ENCODE peak calls at places on chromosomes 13 and 19, in nine cellular contexts. One of them, this sample, is unnamed.

GRCh38 chr19:18049390-18049789 is 37.3 kb downstream of the IL12RB1 start:
- DNase-seq in A549: no peak
- DNase-seq in foreskin fibroblast: no peak
- DNase-seq in psoas muscle: peak
- DNase-seq in Peyer's patch: peak
- DNase-seq in fibroblast of villous mesenchyme: peak
- DNase-seq in testis: peak
- DNase-seq in AG09309: no peak
- DNase-seq in tibial artery: peak
- DNase-seq in this sample: no peak

GRCh38 chr13:97261254-97262015 is 39.3 kb downstream of the MBNL2 start:
- DNase-seq in A549: no peak
- DNase-seq in foreskin fibroblast: no peak
- DNase-seq in psoas muscle: no peak
- DNase-seq in Peyer's patch: no peak
- DNase-seq in fibroblast of villous mesenchyme: no peak
- DNase-seq in testis: no peak
- DNase-seq in AG09309: no peak
- DNase-seq in tibial artery: no peak
- DNase-seq in this sample: no peak

GRCh38 chr13:60139272-60139671 is 24.5 kb downstream of the DIAPH3 start:
- DNase-seq in A549: no peak
- DNase-seq in foreskin fibroblast: peak
- DNase-seq in psoas muscle: no peak
- DNase-seq in Peyer's patch: no peak
- DNase-seq in fibroblast of villous mesenchyme: no peak
- DNase-seq in testis: no peak
- DNase-seq in AG09309: no peak
- DNase-seq in tibial artery: no peak
- DNase-seq in this sample: peak

GRCh38 chr19:51808333-51808986 is 13.5 kb downstream of the FPR3 start:
- DNase-seq in A549: no peak
- DNase-seq in foreskin fibroblast: peak
- DNase-seq in psoas muscle: no peak
- DNase-seq in Peyer's patch: no peak
- DNase-seq in fibroblast of villous mesenchyme: peak
- DNase-seq in testis: no peak
- DNase-seq in AG09309: peak
- DNase-seq in tibial artery: no peak
- DNase-seq in this sample: no peak

GRCh38 chr13:19093437-19093836 is 88.2 kb downstream of the TUBA3C start:
- DNase-seq in A549: no peak
- DNase-seq in foreskin fibroblast: no peak
- DNase-seq in psoas muscle: no peak
- DNase-seq in Peyer's patch: no peak
- DNase-seq in fibroblast of villous mesenchyme: no peak
- DNase-seq in testis: no peak
- DNase-seq in AG09309: no peak
- DNase-seq in tibial artery: no peak
- DNase-seq in this sample: no peak

GRCh38 chr19:7847664-7848063 is 17.6 kb downstream of the EVI5L start:
- DNase-seq in A549: no peak
- DNase-seq in foreskin fibroblast: no peak
- DNase-seq in psoas muscle: no peak
- DNase-seq in Peyer's patch: no peak
- DNase-seq in fibroblast of villous mesenchyme: no peak
- DNase-seq in testis: no peak
- DNase-seq in AG09309: no peak
- DNase-seq in tibial artery: no peak
- DNase-seq in this sample: no peak

GRCh38 chr13:30629527-30629926 is 11.8 kb downstream of the USPL1 start:
- DNase-seq in A549: no peak
- DNase-seq in foreskin fibroblast: no peak
- DNase-seq in psoas muscle: no peak
- DNase-seq in Peyer's patch: no peak
- DNase-seq in fibroblast of villous mesenchyme: no peak
- DNase-seq in testis: no peak
- DNase-seq in AG09309: no peak
- DNase-seq in tibial artery: no peak
- DNase-seq in this sample: no peak

GRCh38 chr13:95784891-95785290 is 108.0 kb downstream of the DNAJC3 start:
- DNase-seq in A549: no peak
- DNase-seq in foreskin fibroblast: peak
- DNase-seq in psoas muscle: no peak
- DNase-seq in Peyer's patch: no peak
- DNase-seq in fibroblast of villous mesenchyme: peak
- DNase-seq in testis: no peak
- DNase-seq in AG09309: no peak
- DNase-seq in tibial artery: no peak
- DNase-seq in this sample: peak

GRCh38 chr13:92187378-92187989 is 789.1 kb downstream of the GPC5 start:
- DNase-seq in A549: peak
- DNase-seq in foreskin fibroblast: peak
- DNase-seq in psoas muscle: no peak
- DNase-seq in Peyer's patch: peak
- DNase-seq in fibroblast of villous mesenchyme: peak
- DNase-seq in testis: peak
- DNase-seq in AG09309: no peak
- DNase-seq in tibial artery: no peak
- DNase-seq in this sample: peak

GRCh38 chr19:41870401-41870873 is 6.6 kb upstream of the CD79A start:
- DNase-seq in A549: no peak
- DNase-seq in foreskin fibroblast: peak
- DNase-seq in psoas muscle: peak
- DNase-seq in Peyer's patch: no peak
- DNase-seq in fibroblast of villous mesenchyme: no peak
- DNase-seq in testis: no peak
- DNase-seq in AG09309: no peak
- DNase-seq in tibial artery: no peak
- DNase-seq in this sample: peak

GRCh38 chr19:41872775-41873647 is 4.1 kb upstream of the CD79A start:
- DNase-seq in A549: peak
- DNase-seq in foreskin fibroblast: peak
- DNase-seq in psoas muscle: peak
- DNase-seq in Peyer's patch: peak
- DNase-seq in fibroblast of villous mesenchyme: peak
- DNase-seq in testis: peak
- DNase-seq in AG09309: no peak
- DNase-seq in tibial artery: no peak
- DNase-seq in this sample: peak

GRCh38 chr19:41872384-41872774 is 4.7 kb upstream of the CD79A start:
- DNase-seq in A549: no peak
- DNase-seq in foreskin fibroblast: no peak
- DNase-seq in psoas muscle: no peak
- DNase-seq in Peyer's patch: no peak
- DNase-seq in fibroblast of villous mesenchyme: no peak
- DNase-seq in testis: no peak
- DNase-seq in AG09309: no peak
- DNase-seq in tibial artery: no peak
- DNase-seq in this sample: no peak

GRCh38 chr19:41869374-41869955 is 7.6 kb upstream of the CD79A start:
- DNase-seq in A549: no peak
- DNase-seq in foreskin fibroblast: no peak
- DNase-seq in psoas muscle: peak
- DNase-seq in Peyer's patch: no peak
- DNase-seq in fibroblast of villous mesenchyme: no peak
- DNase-seq in testis: no peak
- DNase-seq in AG09309: no peak
- DNase-seq in tibial artery: no peak
- DNase-seq in this sample: no peak

DNA sequence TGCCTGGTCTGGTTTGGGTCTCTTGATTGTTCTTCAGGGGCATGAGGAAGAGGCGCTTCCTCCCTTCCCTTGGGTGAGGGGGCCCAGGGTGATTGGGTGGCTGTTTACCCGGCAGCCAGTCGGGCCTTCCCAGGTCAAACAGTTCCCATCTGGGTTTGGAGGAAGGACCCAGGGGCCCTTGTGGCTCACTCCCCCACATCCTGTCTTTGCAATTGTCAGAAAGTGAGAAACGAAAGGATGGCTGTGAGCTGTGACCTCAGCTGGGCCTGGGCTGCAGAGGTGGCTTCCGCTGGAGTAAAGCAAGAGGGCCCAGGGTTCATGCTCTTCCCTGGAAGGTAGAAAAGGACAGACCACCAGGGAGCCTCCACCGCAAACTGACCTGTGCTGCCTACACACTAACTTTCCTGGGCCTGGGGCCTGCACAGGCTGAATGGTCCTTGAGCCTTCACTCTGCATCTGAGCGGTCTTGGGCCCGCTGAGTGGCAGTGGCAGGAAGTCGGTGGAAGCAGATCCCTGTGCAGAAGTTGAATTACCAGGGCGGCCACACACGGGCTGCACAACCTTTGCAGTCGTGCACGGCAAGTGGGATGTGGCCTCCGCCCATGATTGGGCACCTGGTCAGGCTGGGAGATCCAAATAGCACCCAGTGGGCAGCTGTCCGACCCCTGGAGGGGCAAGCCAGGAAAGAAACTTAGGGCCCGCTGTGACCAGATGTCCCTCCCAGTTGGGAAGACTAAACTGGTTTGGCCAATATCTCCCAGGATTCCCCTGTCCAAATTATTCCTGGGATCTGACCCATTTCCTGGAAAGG is 5.3 kb upstream of the CD79A start:
- DNase-seq in A549: no peak
- DNase-seq in foreskin fibroblast: no peak
- DNase-seq in psoas muscle: peak
- DNase-seq in Peyer's patch: peak
- DNase-seq in fibroblast of villous mesenchyme: no peak
- DNase-seq in testis: no peak
- DNase-seq in AG09309: no peak
- DNase-seq in tibial artery: no peak
- DNase-seq in this sample: no peak
- H3K4me3 ChIP-seq in A549: no peak
- H3K4me3 ChIP-seq in foreskin fibroblast: no peak
- H3K4me3 ChIP-seq in psoas muscle: no peak
- H3K4me3 ChIP-seq in Peyer's patch: no peak
- H3K4me3 ChIP-seq in fibroblast of villous mesenchyme: no peak
- H3K4me3 ChIP-seq in testis: no peak
- H3K4me3 ChIP-seq in AG09309: no peak
- H3K4me3 ChIP-seq in tibial artery: no peak
- H3K4me3 ChIP-seq in this sample: no peak

DNA sequence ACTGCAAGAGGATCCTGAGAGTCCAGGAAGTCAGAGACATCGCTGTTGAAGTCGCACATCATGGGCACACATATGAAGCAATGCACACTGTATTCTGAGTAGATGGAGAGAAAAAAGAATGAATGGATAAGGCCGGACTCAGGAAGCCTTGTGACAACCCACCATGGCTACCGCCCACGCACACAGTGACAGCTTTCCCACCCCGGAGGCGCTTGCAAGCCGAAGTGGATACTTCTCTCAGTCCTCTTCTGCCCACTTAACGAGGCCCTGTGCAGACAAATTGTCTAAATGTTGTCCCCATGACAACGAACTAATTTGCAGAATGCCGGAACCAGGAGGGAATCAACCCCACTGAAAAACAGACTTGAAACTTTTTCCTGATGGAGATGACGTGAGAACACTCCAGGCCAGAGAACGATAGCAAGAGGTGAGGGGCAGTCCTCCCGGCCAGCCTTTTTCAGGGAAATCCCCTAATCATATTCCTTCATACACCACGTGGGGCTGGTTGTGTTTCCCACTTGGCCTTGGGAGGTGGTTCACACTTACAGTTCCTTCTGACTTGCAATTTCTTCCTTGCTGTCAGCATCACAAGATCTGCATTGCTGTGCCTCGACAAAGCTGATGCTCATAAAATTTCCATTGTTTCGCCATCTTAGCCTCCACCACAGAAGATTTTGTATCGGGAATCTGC is 109.6 kb upstream of the SERP2 start:
- DNase-seq in A549: no peak
- DNase-seq in foreskin fibroblast: no peak
- DNase-seq in psoas muscle: no peak
- DNase-seq in Peyer's patch: no peak
- DNase-seq in fibroblast of villous mesenchyme: peak
- DNase-seq in testis: peak
- DNase-seq in AG09309: peak
- DNase-seq in tibial artery: no peak
- DNase-seq in this sample: no peak
- TF ChIP-seq CTCF in A549: no peak
- TF ChIP-seq CTCF in foreskin fibroblast: no peak
- TF ChIP-seq CTCF in psoas muscle: no peak
- TF ChIP-seq CTCF in Peyer's patch: no peak
- TF ChIP-seq CTCF in fibroblast of villous mesenchyme: no peak
- TF ChIP-seq CTCF in testis: no peak
- TF ChIP-seq CTCF in AG09309: no peak
- TF ChIP-seq CTCF in tibial artery: no peak
- TF ChIP-seq CTCF in this sample: no peak

DNA sequence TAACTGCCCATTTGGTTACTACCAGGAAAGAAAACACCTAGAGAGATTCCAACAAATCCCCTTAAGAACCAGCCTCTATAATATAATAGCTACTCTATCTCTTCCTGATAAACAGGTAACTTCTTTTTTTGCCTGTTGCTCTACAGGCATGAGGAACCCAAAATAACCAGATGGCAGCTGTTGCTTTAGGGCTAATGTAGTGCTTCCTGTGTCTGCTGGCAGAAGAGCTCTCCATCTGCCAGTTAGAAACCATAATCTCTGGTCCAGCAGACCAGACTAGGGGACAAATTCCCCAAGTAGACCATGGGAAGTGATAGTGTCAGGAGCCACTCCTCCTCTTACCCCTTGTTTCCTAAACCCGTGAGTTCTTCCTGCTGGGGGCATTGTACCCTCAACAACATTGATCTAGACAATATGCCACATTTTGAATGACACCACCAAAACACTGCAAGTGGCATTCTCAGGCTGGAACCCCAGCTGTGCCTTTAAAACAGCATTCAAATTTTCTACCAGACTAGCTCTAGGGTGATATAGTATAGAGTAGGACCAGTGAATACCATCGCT is 135.9 kb downstream of the DLEU7 start:
- DNase-seq in A549: no peak
- DNase-seq in foreskin fibroblast: no peak
- DNase-seq in psoas muscle: no peak
- DNase-seq in Peyer's patch: no peak
- DNase-seq in fibroblast of villous mesenchyme: no peak
- DNase-seq in testis: no peak
- DNase-seq in AG09309: no peak
- DNase-seq in tibial artery: no peak
- DNase-seq in this sample: no peak
- H3K4me3 ChIP-seq in A549: no peak
- H3K4me3 ChIP-seq in foreskin fibroblast: no peak
- H3K4me3 ChIP-seq in psoas muscle: no peak
- H3K4me3 ChIP-seq in Peyer's patch: no peak
- H3K4me3 ChIP-seq in fibroblast of villous mesenchyme: no peak
- H3K4me3 ChIP-seq in testis: no peak
- H3K4me3 ChIP-seq in AG09309: no peak
- H3K4me3 ChIP-seq in tibial artery: no peak
- H3K4me3 ChIP-seq in this sample: no peak

GRCh38 chr19:47272448-47273312 is 2.0 kb upstream of the INAFM1 start:
- DNase-seq in A549: no peak
- DNase-seq in foreskin fibroblast: no peak
- DNase-seq in psoas muscle: no peak
- DNase-seq in Peyer's patch: peak
- DNase-seq in fibroblast of villous mesenchyme: peak
- DNase-seq in testis: peak
- DNase-seq in AG09309: peak
- DNase-seq in tibial artery: no peak
- DNase-seq in this sample: no peak
- TF ChIP-seq CTCF in A549: no peak
- TF ChIP-seq CTCF in foreskin fibroblast: no peak
- TF ChIP-seq CTCF in psoas muscle: no peak
- TF ChIP-seq CTCF in Peyer's patch: no peak
- TF ChIP-seq CTCF in fibroblast of villous mesenchyme: no peak
- TF ChIP-seq CTCF in testis: no peak
- TF ChIP-seq CTCF in AG09309: peak
- TF ChIP-seq CTCF in tibial artery: no peak
- TF ChIP-seq CTCF in this sample: no peak

This sample was measured in epithelial cell of esophagus.